ENCODE peak calls at places on chromosome 5, in four cellular contexts. P is IMR-90, H is H1, S is H9. O is an unnamed sample.
A peak's percentile ranks its signal among the peaks of the same experiment; 100 is the strongest.

GRCh38 chr5:1161832-1162229 is 39.6 kb upstream of the SLC6A19 start:
- DNase-seq in H (no peak), S (no peak), P (no peak), O (no peak)

GRCh38 chr5:181189363-181189961 is 15.5 kb downstream of the TRIM7 start:
- DNase-seq in P (peak; percentile 30), S (no peak), H (no peak), O (no peak)

GRCh38 chr5:74275204-74275992 is 365.1 kb downstream of the ENC1 start:
- DNase-seq in S (no peak), H (no peak), P (no peak), O (no peak)

GRCh38 chr5:99445805-99446204 is 517.0 kb upstream of the CHD1 start:
- DNase-seq in P (no peak), S (no peak), H (no peak), O (no peak)

GRCh38 chr5:7261049-7261448 is 134.9 kb upstream of the ADCY2 start:
- DNase-seq in S (peak; percentile 94), P (no peak), H (no peak), O (peak; percentile 99)

GRCh38 chr5:142411656-142412425 is 87.0 kb upstream of the SPRY4 start:
- DNase-seq in S (no peak), H (no peak), P (no peak), O (no peak)

GRCh38 chr5:179268966-179269693 is 76.1 kb downstream of the ADAMTS2 start:
- DNase-seq in P (no peak), H (no peak), S (peak; percentile 15), O (no peak)

GRCh38 chr5:113581388-113581787 is 67.9 kb downstream of the YTHDC2 start:
- DNase-seq in P (no peak), S (no peak), H (no peak), O (no peak)

GRCh38 chr5:55160493-55161209 is 680 bp downstream of the GPX8 start:
- DNase-seq in S (peak; percentile 50), H (no peak), P (peak; percentile 98), O (peak; percentile 88)

GRCh38 chr5:67061511-67061910 is 135.1 kb downstream of the CD180 start:
- DNase-seq in S (no peak), P (no peak), H (no peak), O (no peak)

GRCh38 chr5:160269017-160269416 is 39.7 kb downstream of the FABP6 start:
- DNase-seq in H (no peak), P (peak; percentile 91), S (no peak), O (no peak)

GRCh38 chr5:158634713-158635112 is 465.0 kb downstream of the EBF1 start:
- DNase-seq in H (no peak), P (no peak), S (no peak), O (no peak)

GRCh38 chr5:16179511-16179935 is at the start of gene MARCHF11:
- DNase-seq in P (no peak), H (peak; percentile 57), S (peak; percentile 41), O (peak; percentile 55)

GRCh38 chr5:135119497-135119896 is 85.5 kb upstream of the PITX1 start:
- DNase-seq in H (no peak), S (no peak), P (no peak), O (no peak)

GRCh38 chr5:120415985-120416384 is 48.1 kb upstream of the PRR16 start:
- DNase-seq in H (no peak), P (no peak), S (no peak), O (peak; percentile 51)

GRCh38 chr5:168404366-168404765 is 81.9 kb upstream of the RARS1 start:
- DNase-seq in H (no peak), S (no peak), P (peak; percentile 92), O (no peak)

GRCh38 chr5:149298857-149299404 is 27.3 kb downstream of the AFAP1L1 start:
- DNase-seq in H (no peak), S (no peak), P (no peak), O (no peak)

GRCh38 chr5:142275496-142275895 is 49.3 kb downstream of the SPRY4 start:
- DNase-seq in S (no peak), P (no peak), H (no peak), O (no peak)

GRCh38 chr5:116576043-116576713 is 1.6 kb upstream of the SEMA6A start:
- DNase-seq in H (peak; percentile 91), P (peak; percentile 19), S (peak; percentile 93), O (peak; percentile 95)

GRCh38 chr5:171520300-171521170 is 101.1 kb downstream of the FGF18 start:
- DNase-seq in P (peak; percentile 18), H (peak; percentile 75), S (peak; percentile 90), O (peak; percentile 93)

GRCh38 chr5:2633992-2634391 is 117.5 kb downstream of the IRX2 start:
- DNase-seq in S (no peak), H (no peak), P (no peak), O (no peak)

GRCh38 chr5:161047024-161047423 is 195.0 kb upstream of the ATP10B start:
- DNase-seq in P (no peak), H (no peak), S (no peak), O (no peak)

GRCh38 chr5:166845044-166845443 is 1446.4 kb upstream of the WWC1 start:
- DNase-seq in P (no peak), S (no peak), H (no peak), O (peak; percentile 33)

GRCh38 chr5:132283423-132284043 is 10.7 kb upstream of the SLC22A4 start:
- DNase-seq in H (peak; percentile 59), S (peak; percentile 43), P (peak; percentile 78), O (no peak)

GRCh38 chr5:61293051-61293450 is 39.0 kb upstream of the ZSWIM6 start:
- DNase-seq in H (no peak), S (no peak), P (no peak), O (no peak)

GRCh38 chr5:175386526-175386925 is 57.5 kb downstream of the DRD1 start:
- DNase-seq in H (no peak), P (no peak), S (no peak), O (no peak)

GRCh38 chr5:158451203-158451982 is 592.4 kb upstream of the CLINT1 start:
- DNase-seq in P (peak; percentile 53), S (no peak), H (no peak), O (peak; percentile 25)

GRCh38 chr5:137498736-137499505 is at the start of gene SPOCK1:
- DNase-seq in P (peak; percentile 63), H (peak; percentile 87), S (peak; percentile 76), O (peak; percentile 83)

GRCh38 chr5:129904102-129904666 is at the start of gene CHSY3:
- DNase-seq in S (peak; percentile 88), P (peak; percentile 54), H (peak; percentile 82), O (peak; percentile 89)

GRCh38 chr5:124664287-124664686 is 82.2 kb downstream of the ZNF608 start:
- DNase-seq in H (no peak), P (no peak), S (no peak), O (no peak)

GRCh38 chr5:124660229-124661093 is 86.0 kb downstream of the ZNF608 start:
- DNase-seq in P (no peak), S (no peak), H (no peak), O (peak; percentile 92)

GRCh38 chr5:124661317-124662141 is 84.9 kb downstream of the ZNF608 start:
- DNase-seq in P (peak; percentile 92), S (no peak), H (no peak), O (peak; percentile 98)

GRCh38 chr5:124663101-124663506 is 83.3 kb downstream of the ZNF608 start:
- DNase-seq in P (no peak), H (no peak), S (no peak), O (peak; percentile 84)

DNA sequence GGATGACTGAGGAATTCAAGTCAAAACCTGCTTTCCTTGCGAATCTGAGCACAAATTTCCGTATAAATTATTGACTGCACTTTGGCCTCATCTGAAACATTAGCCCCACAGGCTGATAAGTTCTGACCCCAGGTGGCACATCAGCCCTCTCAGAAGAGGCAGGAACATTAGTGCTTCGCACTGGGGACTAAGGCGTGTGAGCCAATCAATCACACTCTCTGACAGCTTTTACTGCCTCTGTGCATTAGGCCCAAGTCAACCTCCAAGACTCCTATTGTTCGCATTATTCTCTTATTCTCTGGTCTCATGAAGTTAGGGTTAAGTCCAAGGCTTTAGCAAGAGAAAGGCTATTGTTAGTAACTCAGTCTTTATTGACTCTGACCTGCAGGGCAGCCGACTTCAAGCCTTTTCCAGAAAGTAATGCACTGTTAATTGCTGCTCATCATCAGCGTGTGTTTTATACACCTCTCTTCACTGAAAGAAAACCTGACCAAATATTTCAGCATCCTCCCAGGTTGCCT is 84.1 kb downstream of the ZNF608 start:
- DNase-seq in H (no peak), P (no peak), S (no peak), O (peak; percentile 71)
- H2BK5ac ChIP-seq in H (no peak overlapping the region), P (peak overlapping the region; percentile 95), S (no peak overlapping the region), O (no peak overlapping the region)

DNA sequence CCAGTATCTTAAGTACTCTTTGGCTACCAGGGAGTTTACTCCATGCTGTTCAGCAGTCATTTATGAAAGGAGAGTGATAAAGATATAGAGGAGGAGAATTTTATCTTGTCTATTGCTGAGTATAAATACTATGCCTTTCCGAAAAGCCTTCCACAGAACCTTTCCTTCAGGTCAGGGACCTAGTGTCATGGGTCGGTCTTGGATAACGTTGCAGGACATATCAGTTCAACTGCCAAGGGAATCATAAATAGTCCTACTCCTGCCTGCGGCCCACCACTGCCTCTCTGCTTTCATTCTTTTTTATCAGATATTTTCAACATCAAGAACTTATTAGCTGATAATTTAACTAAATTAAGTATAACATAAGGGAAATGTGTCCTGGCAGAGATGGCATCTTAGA is 122.0 kb upstream of the CCDC152 start:
- DNase-seq in P (no peak), H (no peak), S (no peak), O (no peak)
- H3K56ac ChIP-seq in P (no peak overlapping the region), H (no peak overlapping the region), S (no peak overlapping the region), O (no peak overlapping the region)

GRCh38 chr5:10539685-10539998 is 24.2 kb upstream of the ANKRD33B start:
- DNase-seq in P (peak; percentile 49), S (no peak), H (no peak), O (no peak)

GRCh38 chr5:10537614-10538013 is 26.3 kb upstream of the ANKRD33B start:
- DNase-seq in H (no peak), P (no peak), S (no peak), O (no peak)

GRCh38 chr5:10538789-10539684 is 24.8 kb upstream of the ANKRD33B start:
- DNase-seq in H (no peak), S (no peak), P (no peak), O (no peak)

GRCh38 chr5:10536931-10537579 is 26.8 kb upstream of the ANKRD33B start:
- DNase-seq in P (no peak), S (no peak), H (no peak), O (no peak)

GRCh38 chr5:10538103-10538788 is 25.6 kb upstream of the ANKRD33B start:
- DNase-seq in S (no peak), H (no peak), P (peak; percentile 17), O (no peak)
- H2BK5ac ChIP-seq in S (no peak overlapping the region), H (no peak overlapping the region), P (no peak overlapping the region), O (no peak overlapping the region)

GRCh38 chr5:126753227-126753626 is 23.7 kb upstream of the LMNB1 start:
- DNase-seq in S (no peak), P (no peak), H (no peak), O (no peak)
- H3K56ac ChIP-seq in S (no peak overlapping the region), P (no peak overlapping the region), H (no peak overlapping the region), O (no peak overlapping the region)

O was measured in mesendoderm.